ENCODE peak calls at places on chromosome 20, in four cellular contexts. I, L, W and R are unnamed samples.

GRCh38 chr20:25490656-25491445 is 83.4 kb downstream of the GINS1 start:
- DNase-seq in I (no peak), L (no peak), W (no peak), R (no peak)

GRCh38 chr20:63974402-63975200 is 4.8 kb downstream of the SAMD10 start:
- DNase-seq in I (no peak), W (no peak), L (no peak), R (no peak)

GRCh38 chr20:32439132-32439829 is 81.2 kb downstream of the ASXL1 start:
- DNase-seq in I (peak; percentile 20), W (no peak), L (no peak), R (no peak)

GRCh38 chr20:29690274-29690673 is 1567.2 kb upstream of the DEFB115 start:
- DNase-seq in I (no peak), W (no peak), L (no peak), R (no peak)

GRCh38 chr20:3865887-3866407 is 19.3 kb downstream of the MAVS start:
- DNase-seq in I (no peak), W (no peak), L (no peak), R (no peak)

GRCh38 chr20:41428285-41428684 is 61.7 kb upstream of the EMILIN3 start:
- DNase-seq in I (peak; percentile 34), L (no peak), W (peak; percentile 87), R (no peak)

GRCh38 chr20:15834857-15835256 is 738.4 kb downstream of the KIF16B start:
- DNase-seq in L (no peak), W (no peak), I (no peak), R (no peak)

GRCh38 chr20:33848391-33848790 is 37.2 kb downstream of the CHMP4B start:
- DNase-seq in L (no peak), W (no peak), I (no peak), R (no peak)

GRCh38 chr20:24146231-24146634 is 157.7 kb upstream of the GGTLC1 start:
- DNase-seq in W (no peak), L (no peak), I (no peak), R (no peak)

GRCh38 chr20:39885975-39886649 is 802.9 kb downstream of the MAFB start:
- DNase-seq in I (peak; percentile 20), L (no peak), W (peak; percentile 21), R (peak; percentile 26)

GRCh38 chr20:1816384-1817381 is 78.5 kb upstream of the SIRPA start:
- DNase-seq in W (no peak), I (no peak), L (no peak), R (no peak)

GRCh38 chr20:17615645-17616479 is 46.0 kb downstream of the DSTN start:
- DNase-seq in I (no peak), W (no peak), L (no peak), R (no peak)

GRCh38 chr20:32449890-32450401 is 91.8 kb downstream of the ASXL1 start:
- DNase-seq in I (no peak), W (no peak), L (no peak), R (no peak)

GRCh38 chr20:37193226-37193625 is 13.9 kb upstream of the MROH8 start:
- DNase-seq in I (no peak), L (no peak), W (no peak), R (no peak)

GRCh38 chr20:37194616-37195015 is 15.3 kb upstream of the MROH8 start:
- DNase-seq in I (no peak), L (no peak), W (no peak), R (no peak)

GRCh38 chr20:37193821-37194220 is 14.5 kb upstream of the MROH8 start:
- DNase-seq in L (no peak), I (no peak), W (no peak), R (no peak)

GRCh38 chr20:37192137-37192854 is 12.9 kb upstream of the MROH8 start:
- DNase-seq in I (peak; percentile 82), L (no peak), W (peak; percentile 80), R (peak; percentile 83)

GRCh38 chr20:37195018-37195417 is 15.7 kb upstream of the MROH8 start:
- DNase-seq in L (no peak), I (no peak), W (no peak), R (no peak)
- TF ChIP-seq FOXK2 in L (no peak), I (no peak), W (no peak), R (no peak)

GRCh38 chr20:62320581-62321354 is 18.0 kb downstream of the ADRM1 start:
- DNase-seq in L (no peak), W (no peak), I (peak; percentile 81), R (peak; percentile 56)

GRCh38 chr20:62317167-62317655 is 14.4 kb downstream of the ADRM1 start:
- DNase-seq in W (no peak), I (no peak), L (no peak), R (no peak)

GRCh38 chr20:62316331-62317166 is 13.8 kb downstream of the ADRM1 start:
- DNase-seq in I (no peak), W (no peak), L (no peak), R (no peak)

GRCh38 chr20:62319346-62319909 is 16.6 kb downstream of the ADRM1 start:
- DNase-seq in L (no peak), W (no peak), I (no peak), R (no peak)

DNA sequence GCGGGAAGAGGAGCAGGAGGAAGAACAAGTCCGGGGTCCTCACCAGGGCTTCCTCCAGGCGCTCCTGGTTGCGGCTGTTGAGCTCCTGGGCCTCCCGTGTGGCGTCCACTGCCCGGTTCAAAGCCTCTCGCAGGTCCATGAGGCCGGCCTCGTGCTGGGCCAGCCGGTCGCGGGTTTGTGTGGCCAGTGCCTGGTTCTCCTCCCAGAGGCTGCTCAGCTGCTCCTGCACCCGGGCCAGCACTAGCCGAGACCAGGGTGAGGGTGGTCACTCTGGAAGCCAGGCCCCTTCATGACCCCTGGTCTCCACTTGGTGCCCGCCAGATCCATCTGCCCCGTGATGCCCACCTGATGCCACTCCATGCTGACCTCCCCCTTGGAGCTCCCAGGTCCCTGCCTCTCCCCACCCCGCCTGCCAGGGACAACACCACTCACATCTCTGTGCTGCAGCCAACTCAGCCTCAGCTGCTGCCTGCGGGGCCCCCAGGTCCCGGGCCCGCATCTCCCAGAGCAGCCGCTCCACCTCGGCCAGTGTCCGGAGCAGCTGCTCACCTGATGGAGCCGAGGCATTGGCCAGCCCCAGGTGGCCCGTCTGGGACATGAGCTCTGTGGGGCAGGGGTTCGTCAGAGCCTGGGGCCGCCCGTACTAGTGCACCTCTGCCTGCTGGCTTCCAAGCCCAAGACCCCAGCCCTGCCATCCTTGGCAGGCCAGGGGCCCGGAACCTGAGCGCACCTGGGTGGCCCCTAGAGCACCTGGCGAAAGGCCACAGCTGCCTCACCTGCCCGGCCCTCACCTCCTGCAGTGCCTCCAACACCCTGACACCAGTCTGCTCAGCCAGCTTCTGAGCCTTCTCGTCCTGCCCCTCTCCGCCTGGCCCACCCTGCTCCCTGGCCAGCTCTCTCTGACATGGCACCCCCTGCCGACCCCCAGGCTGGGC is 15.9 kb downstream of the ADRM1 start:
- DNase-seq in W (no peak), L (no peak), I (no peak), R (no peak)
- TF ChIP-seq FOXK2 in W (no peak), L (no peak), I (no peak), R (no peak)

DNA sequence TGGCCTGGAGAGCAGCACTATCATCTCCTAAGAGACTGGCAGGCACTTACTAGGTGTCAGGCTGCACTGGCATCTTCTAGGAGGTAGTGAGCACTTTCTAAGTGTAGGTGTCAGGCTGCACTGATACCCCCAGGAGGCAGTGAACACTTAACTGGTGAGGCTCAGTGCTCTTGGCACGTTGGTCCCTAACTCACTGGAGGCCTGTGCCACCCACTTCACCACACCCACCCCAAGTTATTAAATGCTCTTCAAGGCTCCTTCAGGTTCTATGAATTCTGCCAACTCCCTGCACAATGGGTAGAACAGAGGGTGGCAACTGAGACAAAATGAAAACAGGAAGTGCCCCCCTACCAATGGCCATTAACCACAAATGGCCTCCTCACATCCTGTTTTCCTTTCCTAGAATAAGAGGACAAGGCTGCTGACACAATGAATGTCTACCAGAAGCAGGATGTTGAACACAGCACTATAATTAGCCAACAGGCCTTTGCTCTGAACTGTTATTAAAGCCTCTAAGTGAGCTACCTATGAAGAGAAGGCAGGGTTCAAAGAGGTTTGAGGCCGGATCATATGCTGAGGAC is 29.4 kb downstream of the NCOA5 start:
- DNase-seq in L (peak; percentile 31), I (no peak), W (no peak), R (no peak)
- TF ChIP-seq FOXK2 in L (no peak), I (no peak), W (no peak), R (no peak)

GRCh38 chr20:35284267-35284991 is at the start of gene EIF6:
- DNase-seq in W (peak; percentile 99), I (peak; percentile 94), L (peak; percentile 36), R (peak; percentile 93)
- TF ChIP-seq FOXK2 in W (no peak), I (no peak), L (no peak), R (no peak)

GRCh38 chr20:8721098-8721497 is 347.8 kb upstream of the PLCB4 start:
- DNase-seq in W (peak; percentile 71), L (peak; percentile 7), I (peak; percentile 30), R (peak; percentile 48)
- TF ChIP-seq FOXK2 in W (no peak), L (no peak), I (no peak), R (no peak)

GRCh38 chr20:5776074-5776473 is 25.9 kb downstream of the SHLD1 start:
- DNase-seq in W (no peak), L (no peak), I (peak; percentile 48), R (no peak)

GRCh38 chr20:5770987-5771318 is 20.8 kb downstream of the SHLD1 start:
- DNase-seq in W (no peak), I (no peak), L (peak; percentile 54), R (no peak)

GRCh38 chr20:5772704-5773103 is 22.5 kb downstream of the SHLD1 start:
- DNase-seq in L (no peak), W (no peak), I (no peak), R (no peak)

GRCh38 chr20:5773589-5773988 is 23.4 kb downstream of the SHLD1 start:
- DNase-seq in I (no peak), L (no peak), W (no peak), R (no peak)

DNA sequence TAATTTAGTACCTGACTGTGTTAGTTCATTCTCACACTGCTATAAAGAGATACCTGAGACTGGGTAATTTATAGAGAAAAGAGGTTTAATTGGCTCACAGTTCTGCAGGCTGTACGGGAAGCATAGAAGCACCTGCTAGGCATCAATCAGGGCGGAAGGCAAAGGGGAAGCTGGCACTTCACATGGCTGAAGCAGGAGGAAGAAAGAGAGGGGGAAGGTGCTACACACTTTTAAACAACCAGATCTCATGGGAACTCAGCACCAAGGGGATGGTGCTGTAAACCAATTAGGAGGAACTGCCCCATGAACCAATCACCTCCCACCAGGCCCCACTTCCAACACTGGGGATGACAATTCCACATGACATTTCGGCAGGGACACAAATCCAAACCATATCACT is 24.2 kb downstream of the SHLD1 start:
- DNase-seq in W (no peak), L (no peak), I (no peak), R (no peak)
- TF ChIP-seq FOXK2 in W (no peak), L (no peak), I (no peak), R (no peak)